ENCODE peak calls at places on chromosomes 6 and 20, in nine cellular contexts. Y is nephron progenitor cell, U is GM23338, Z is psoas muscle, D is GM12865, L is fibroblast of mammary gland, W is A549, N is neural crest cell, K is fibroblast of the aortic adventitia. B is an unnamed sample.
A peak's percentile ranks its signal among the peaks of the same experiment; 100 is the strongest.

GRCh38 chr20:35756404-35756803 is 14.3 kb upstream of the RBM39 start:
- DNase-seq in U (no peak), W (no peak), K (no peak), L (no peak), N (no peak), Z (no peak), Y (no peak), D (no peak), B (no peak)

GRCh38 chr20:2164966-2165365 is 63.3 kb downstream of the STK35 start:
- DNase-seq in K (no peak), Z (no peak), U (no peak), W (no peak), L (no peak), Y (no peak), D (no peak), N (no peak), B (no peak)

GRCh38 chr6:131368077-131368911 is 204.7 kb upstream of the ARG1 start:
- DNase-seq in D (peak; percentile 54), N (no peak), K (peak; percentile 72), U (no peak), Z (peak; percentile 20), L (peak; percentile 47), W (no peak), Y (no peak), B (no peak)

GRCh38 chr6:105072799-105073199 is 107.0 kb downstream of the POPDC3 start:
- DNase-seq in W (peak; percentile 17), N (no peak), Y (no peak), L (peak; percentile 76), D (no peak), U (no peak), K (peak; percentile 18), Z (no peak), B (no peak)

GRCh38 chr6:16139541-16139940 is 10.7 kb downstream of the MYLIP start:
- DNase-seq in Z (no peak), U (no peak), D (no peak), K (peak; percentile 59), W (no peak), Y (no peak), L (no peak), N (no peak), B (no peak)

GRCh38 chr20:21100590-21101452 is 5.3 kb downstream of the LINC00237 start:
- DNase-seq in W (no peak), Y (peak; percentile 35), D (peak; percentile 13), N (peak; percentile 32), U (peak; percentile 91), Z (no peak), K (peak; percentile 46), L (no peak), B (no peak)

GRCh38 chr20:17663486-17663885 is 18.6 kb downstream of the RRBP1 start:
- DNase-seq in Z (no peak), D (no peak), L (peak; percentile 65), W (no peak), Y (no peak), N (no peak), K (peak; percentile 55), U (peak; percentile 32), B (no peak)

GRCh38 chr6:51028271-51028670 is 209.6 kb downstream of the TFAP2B start:
- DNase-seq in N (no peak), L (peak; percentile 8), Z (no peak), W (no peak), D (no peak), K (peak; percentile 7), U (no peak), Y (no peak), B (no peak)

GRCh38 chr6:84118191-84118590 is 84.6 kb downstream of the MRAP2 start:
- DNase-seq in U (no peak), K (no peak), N (no peak), W (no peak), Y (no peak), L (no peak), Z (no peak), D (no peak), B (no peak)

GRCh38 chr6:52389626-52390360 is 27.8 kb downstream of the PAQR8 start:
- DNase-seq in K (peak; percentile 52), L (peak; percentile 42), U (no peak), Y (no peak), D (peak; percentile 93), N (no peak), Z (peak; percentile 36), W (no peak), B (no peak)

GRCh38 chr20:36098364-36098763 is 56.2 kb upstream of the EPB41L1 start:
- DNase-seq in U (no peak), N (no peak), Y (no peak), L (peak; percentile 55), Z (no peak), K (peak; percentile 71), W (no peak), D (peak; percentile 75), B (no peak)

GRCh38 chr6:148146717-148147116 is 195.9 kb upstream of the SASH1 start:
- DNase-seq in K (peak; percentile 7), W (no peak), Y (no peak), U (peak; percentile 26), L (no peak), N (no peak), Z (no peak), D (peak; percentile 19), B (no peak)

GRCh38 chr6:46410330-46410953 is 80.8 kb downstream of the RCAN2 start:
- DNase-seq in D (peak; percentile 57), W (no peak), Y (no peak), K (peak; percentile 68), Z (no peak), N (no peak), U (peak; percentile 64), L (peak; percentile 61), B (peak; percentile 12)

GRCh38 chr6:912871-913663 is 220.1 kb upstream of the EXOC2 start:
- DNase-seq in L (peak; percentile 29), U (peak; percentile 78), Z (no peak), D (peak; percentile 12), N (no peak), W (no peak), Y (peak; percentile 16), K (peak; percentile 50), B (peak; percentile 46)

GRCh38 chr20:47352332-47353223 is 3.9 kb downstream of the ZMYND8 start:
- DNase-seq in Y (no peak), L (no peak), N (no peak), U (peak; percentile 52), W (no peak), K (peak; percentile 17), D (peak; percentile 36), Z (no peak), B (no peak)

GRCh38 chr20:54112221-54112884 is 42.0 kb upstream of the BCAS1 start:
- DNase-seq in N (no peak), Y (no peak), Z (no peak), K (peak; percentile 32), D (no peak), L (peak; percentile 24), U (no peak), W (no peak), B (no peak)

GRCh38 chr20:47181056-47181862 is 175.2 kb downstream of the ZMYND8 start:
- DNase-seq in N (no peak), K (peak; percentile 66), D (peak; percentile 69), W (peak; percentile 92), L (peak; percentile 82), U (peak; percentile 83), Y (no peak), Z (no peak), B (no peak)

GRCh38 chr20:48952656-48953055 is 31.1 kb downstream of the ARFGEF2 start:
- DNase-seq in N (no peak), Y (no peak), W (no peak), K (no peak), Z (no peak), U (no peak), L (no peak), D (no peak), B (no peak)

GRCh38 chr6:169692516-169692915 is 9.3 kb downstream of the WDR27 start:
- DNase-seq in Z (no peak), L (peak; percentile 75), W (no peak), K (no peak), U (no peak), N (no peak), Y (no peak), D (no peak), B (no peak)

GRCh38 chr6:112325449-112325848 is 21.7 kb upstream of the RFPL4B start:
- DNase-seq in Z (no peak), K (no peak), D (no peak), L (no peak), W (no peak), N (no peak), Y (no peak), U (peak; percentile 9), B (no peak)

GRCh38 chr6:1890987-1891386 is 281.3 kb downstream of the FOXC1 start:
- DNase-seq in L (no peak), K (no peak), U (no peak), N (no peak), Z (no peak), Y (no peak), D (no peak), W (no peak), B (no peak)

GRCh38 chr6:44253307-44254101 is 3.8 kb downstream of the SLC35B2 start:
- DNase-seq in L (peak; percentile 49), K (no peak), Z (peak; percentile 32), Y (peak; percentile 59), W (no peak), U (peak; percentile 83), D (peak; percentile 50), N (peak; percentile 57), B (peak; percentile 73)

GRCh38 chr6:143936986-143937765 is 70.9 kb downstream of the PLAGL1 start:
- DNase-seq in W (no peak), D (no peak), K (no peak), Z (no peak), N (no peak), L (no peak), U (peak; percentile 34), Y (no peak), B (no peak)
- TF ChIP-seq CTCF in W (no peak), D (no peak), K (no peak), Z (no peak), N (no peak), L (no peak), U (no peak), Y (no peak), B (no peak)

DNA sequence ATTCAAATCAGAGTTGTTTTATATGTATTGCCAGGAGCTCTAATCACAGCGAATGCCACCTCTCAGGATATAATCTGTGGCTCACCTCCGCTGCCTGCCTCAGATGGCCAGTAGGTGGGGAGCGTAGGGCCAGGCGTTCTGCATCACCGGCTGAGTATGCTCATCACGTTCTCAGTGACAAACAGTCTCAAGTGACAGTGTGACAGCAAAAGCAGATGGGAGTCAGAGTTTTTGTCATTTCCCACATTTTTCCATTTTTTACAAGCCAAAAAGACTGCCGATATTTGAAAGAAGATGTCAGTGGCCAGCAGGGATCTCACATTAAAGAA is 208.7 kb downstream of the ALDH8A1 start:
- DNase-seq in Y (peak; percentile 45), U (peak; percentile 52), N (no peak), D (peak; percentile 3), W (no peak), K (no peak), L (no peak), Z (no peak), B (peak; percentile 7)
- TF ChIP-seq CTCF in Y (peak; percentile 42), U (peak; percentile 55), N (peak; percentile 34), D (peak; percentile 9), W (no peak), K (no peak), L (no peak), Z (peak; percentile 32), B (no peak)

GRCh38 chr20:59159091-59159821 is 4.4 kb upstream of the ZNF831 start:
- DNase-seq in K (no peak), W (no peak), L (no peak), U (peak; percentile 67), Y (no peak), Z (no peak), D (no peak), N (no peak), B (no peak)
- TF ChIP-seq CTCF in K (no peak), W (no peak), L (no peak), U (peak; percentile 73), Y (no peak), Z (no peak), D (no peak), N (no peak), B (no peak)

GRCh38 chr20:57427239-57428127 is 36.3 kb downstream of the RBM38 start:
- DNase-seq in Y (no peak), U (no peak), W (no peak), Z (no peak), L (no peak), D (no peak), N (no peak), K (no peak), B (no peak)
- TF ChIP-seq CTCF in Y (no peak), U (no peak), W (no peak), Z (no peak), L (no peak), D (no peak), N (no peak), K (no peak), B (no peak)

B was measured in endothelial cell.